ENCODE peak calls at places on chromosomes 12 and 14, in four cellular contexts. S is right lobe of liver, K is uterus, Y is astrocyte. A is an unnamed sample.

GRCh38 chr12:55716582-55717396 is 943 bp downstream of the BLOC1S1 start:
- DNase-seq in S (no peak), K (no peak), Y (no peak), A (peak; percentile 86)

GRCh38 chr14:21241218-21241819 is 27.9 kb downstream of the HNRNPC start:
- DNase-seq in S (no peak), K (no peak), Y (no peak), A (no peak)

GRCh38 chr14:95710106-95710505 is 3.8 kb downstream of the TCL1A start:
- DNase-seq in S (no peak), K (no peak), Y (no peak), A (no peak)

GRCh38 chr12:115973968-115974765 is 303.3 kb downstream of the MED13L start:
- DNase-seq in S (no peak), K (no peak), Y (no peak), A (no peak)

GRCh38 chr12:54419088-54419887 is at the start of gene ITGA5:
- DNase-seq in S (peak; percentile 87), K (peak; percentile 90), Y (peak; percentile 51), A (peak; percentile 84)

GRCh38 chr14:54606631-54607133 is 39.8 kb downstream of the SAMD4A start:
- DNase-seq in S (no peak), K (no peak), Y (peak; percentile 97), A (peak; percentile 69)

GRCh38 chr14:103713304-103714062 is 1.8 kb downstream of the XRCC3 start:
- DNase-seq in S (no peak), K (no peak), Y (no peak), A (no peak)

GRCh38 chr14:69105326-69105725 is 47.6 kb downstream of the DCAF5 start:
- DNase-seq in S (no peak), K (no peak), Y (peak; percentile 87), A (peak; percentile 33)

GRCh38 chr14:93073833-93074769 is 41.6 kb downstream of the ITPK1 start:
- DNase-seq in S (no peak), K (no peak), Y (peak; percentile 10), A (no peak)

GRCh38 chr14:100901391-100902183 is 1.9 kb downstream of the RTL1 start:
- DNase-seq in S (no peak), K (no peak), Y (no peak), A (no peak)

GRCh38 chr12:67456281-67456918 is 187.2 kb downstream of the CAND1 start:
- DNase-seq in S (no peak), K (peak; percentile 36), Y (peak; percentile 85), A (peak; percentile 74)

GRCh38 chr12:47394070-47394469 is 311.8 kb downstream of the RPAP3 start:
- DNase-seq in S (no peak), K (no peak), Y (peak; percentile 36), A (no peak)

GRCh38 chr14:76710093-76711010 is 50.9 kb upstream of the VASH1 start:
- DNase-seq in S (no peak), K (no peak), Y (peak; percentile 16), A (no peak)

GRCh38 chr12:95424271-95424994 is 49.5 kb upstream of the METAP2 start:
- DNase-seq in S (no peak), K (no peak), Y (no peak), A (no peak)

GRCh38 chr12:107066686-107067085 is 26.7 kb downstream of the CRY1 start:
- DNase-seq in S (no peak), K (no peak), Y (no peak), A (no peak)

GRCh38 chr12:133206390-133206789 is 25.1 kb downstream of the ZNF268 start:
- DNase-seq in S (no peak), K (no peak), Y (no peak), A (no peak)
- H3K9me3 ChIP-seq in S (peaks cover 71% of the 10 kb centered on the region), K (peaks cover 95% of the 10 kb centered on the region), Y (peaks cover 70% of the 10 kb centered on the region), A (peaks cover 71% of the 10 kb centered on the region)

GRCh38 chr12:111785651-111786050 is 18.9 kb downstream of the ALDH2 start:
- DNase-seq in S (no peak), K (no peak), Y (peak; percentile 49), A (no peak)
- H3K36me3 ChIP-seq in S (peaks cover 52% of the 10 kb centered on the region), K (no peaks in the 10 kb centered on the region), Y (no peaks in the 10 kb centered on the region), A (peaks cover 6% of the 10 kb centered on the region)

DNA sequence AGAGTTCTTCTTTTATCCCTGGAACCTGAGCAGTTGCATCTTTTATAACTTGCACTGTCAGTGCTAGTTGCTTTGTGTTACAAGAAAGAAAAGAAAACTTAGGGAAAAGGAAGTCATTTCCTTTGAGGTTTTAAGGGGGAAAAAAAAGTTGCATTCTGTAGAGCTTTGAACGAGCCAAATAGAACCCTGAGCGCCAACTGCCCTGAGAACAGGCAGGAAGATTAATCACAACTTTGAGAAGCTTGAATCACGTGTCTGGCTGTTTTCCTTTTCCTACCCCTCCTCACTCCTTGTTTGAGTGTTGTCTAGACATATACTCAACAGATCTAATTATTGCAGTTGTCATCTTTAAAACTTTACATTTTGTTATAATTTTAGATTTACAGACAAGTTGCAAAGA is 12.5 kb downstream of the PCNX1 start:
- DNase-seq in S (no peak), K (no peak), Y (peak; percentile 62), A (peak; percentile 26)
- H3K4me3 ChIP-seq in S (no peak overlapping the region), K (no peak overlapping the region), Y (no peak overlapping the region), A (no peak overlapping the region)

DNA sequence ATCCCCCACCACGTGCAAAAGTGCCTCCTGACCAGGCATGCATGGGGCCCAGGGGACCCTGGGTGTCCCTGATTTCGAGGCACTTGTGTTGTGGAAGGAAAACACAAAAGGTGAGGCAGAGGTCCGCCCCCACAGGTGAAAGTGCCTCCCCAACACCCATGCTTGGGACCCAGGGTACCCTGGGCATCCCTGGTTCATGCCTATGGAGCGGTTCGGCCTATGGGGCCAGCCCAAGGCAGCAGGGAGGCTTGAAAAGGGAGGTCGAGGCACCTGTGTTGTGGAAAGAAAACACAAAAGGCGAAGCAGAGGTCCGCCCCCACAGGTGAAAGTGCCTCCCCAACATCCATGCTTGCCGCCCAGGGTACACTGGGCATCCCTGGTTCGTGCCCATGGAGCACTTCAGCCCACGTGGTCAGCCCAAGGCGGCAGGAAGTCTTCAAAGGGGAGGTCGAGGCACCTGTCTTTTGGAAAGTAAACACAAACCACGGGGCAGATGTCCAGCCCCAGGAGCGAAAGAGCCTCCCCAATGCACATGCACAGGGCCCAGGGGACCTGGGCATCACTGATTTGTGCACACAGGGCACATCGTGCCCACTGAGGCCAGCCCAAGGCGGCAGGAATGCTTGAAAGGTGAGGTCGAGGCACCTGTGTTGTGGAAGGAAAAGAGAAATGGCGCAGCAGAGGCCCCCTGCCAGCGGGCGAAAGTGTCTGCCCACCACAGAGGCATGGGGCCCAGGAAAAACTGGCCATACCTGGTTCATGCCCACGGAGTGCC is 375.5 kb downstream of the ALG10 start:
- DNase-seq in S (peak; percentile 23), K (no peak), Y (no peak), A (no peak)
- H3K9me3 ChIP-seq in S (no peaks in the 10 kb centered on the region), K (no peaks in the 10 kb centered on the region), Y (peaks cover 23% of the 10 kb centered on the region), A (no peaks in the 10 kb centered on the region)

GRCh38 chr12:62299617-62300016 is 39.4 kb downstream of the USP15 start:
- DNase-seq in S (no peak), K (no peak), Y (no peak), A (no peak)

GRCh38 chr12:62301080-62301798 is 41.0 kb downstream of the USP15 start:
- DNase-seq in S (no peak), K (no peak), Y (no peak), A (no peak)

GRCh38 chr12:62304560-62304959 is 44.4 kb downstream of the USP15 start:
- DNase-seq in S (no peak), K (no peak), Y (no peak), A (no peak)

GRCh38 chr12:62305778-62306177 is 45.6 kb downstream of the USP15 start:
- DNase-seq in S (no peak), K (no peak), Y (no peak), A (no peak)

GRCh38 chr12:62301799-62302133 is 41.6 kb downstream of the USP15 start:
- DNase-seq in S (no peak), K (no peak), Y (no peak), A (no peak)
- H3K36me3 ChIP-seq in S (peaks cover 14% of the 10 kb centered on the region), K (no peaks in the 10 kb centered on the region), Y (peaks cover 25% of the 10 kb centered on the region), A (peaks cover 62% of the 10 kb centered on the region)

GRCh38 chr12:113254298-113254697 is 33.0 kb downstream of the TPCN1 start:
- DNase-seq in S (no peak), K (no peak), Y (no peak), A (no peak)
- H3K4me3 ChIP-seq in S (no peak overlapping the region), K (no peak overlapping the region), Y (no peak overlapping the region), A (no peak overlapping the region)